ENCODE peak calls at places on chromosome 19, in eight cellular contexts. V is tibial nerve, H is A549, Y is breast epithelium, N is foreskin fibroblast, I is AG10803, K is fibroblast of lung, G is heart left ventricle. X is an unnamed sample.
A peak's percentile ranks its signal among the peaks of the same experiment; 100 is the strongest.

GRCh38 chr19:54484451-54484850 is 11.4 kb upstream of the CDC42EP5 start:
- DNase-seq in K (no peak), Y (no peak), I (no peak), G (no peak), V (no peak), H (no peak), N (no peak), X (no peak)

GRCh38 chr19:11268783-11269267 is 6.5 kb upstream of the DOCK6 start:
- DNase-seq in Y (peak; percentile 60), H (peak; percentile 25), N (peak; percentile 86), G (peak; percentile 88), K (peak; percentile 81), I (peak; percentile 43), V (peak; percentile 57), X (peak; percentile 80)

GRCh38 chr19:18437481-18438330 is at the start of gene ISYNA1:
- DNase-seq in N (no peak), V (no peak), I (no peak), K (peak; percentile 58), Y (peak; percentile 56), H (peak; percentile 69), G (peak; percentile 77), X (no peak)

GRCh38 chr19:40588110-40588854 is 11.6 kb downstream of the SHKBP1 start:
- DNase-seq in H (peak; percentile 85), G (no peak), I (no peak), K (peak; percentile 71), Y (no peak), N (no peak), V (no peak), X (peak; percentile 49)

GRCh38 chr19:38664503-38665211 is 17.2 kb downstream of the ACTN4 start:
- DNase-seq in N (no peak), G (peak; percentile 40), H (no peak), K (no peak), V (no peak), I (no peak), Y (no peak), X (no peak)

GRCh38 chr19:11694533-11695439 is 44.0 kb downstream of the ZNF823 start:
- DNase-seq in K (peak; percentile 87), N (peak; percentile 90), G (peak; percentile 96), I (peak; percentile 89), Y (peak; percentile 94), H (peak; percentile 7), V (peak; percentile 91), X (peak; percentile 85)

GRCh38 chr19:29873024-29873800 is 61.4 kb downstream of the CCNE1 start:
- DNase-seq in Y (no peak), H (peak; percentile 68), V (no peak), N (no peak), I (peak; percentile 20), G (peak; percentile 59), K (peak; percentile 7), X (no peak)

GRCh38 chr19:13160557-13160956 is 10.3 kb downstream of the IER2 start:
- DNase-seq in H (peak; percentile 63), N (peak; percentile 76), K (peak; percentile 53), I (peak; percentile 67), Y (no peak), G (no peak), V (no peak), X (peak; percentile 45)

GRCh38 chr19:19417618-19418270 is 12.3 kb downstream of the GATAD2A start:
- DNase-seq in V (no peak), K (no peak), H (no peak), I (no peak), G (no peak), Y (no peak), N (no peak), X (no peak)

GRCh38 chr19:6611441-6611852 is 20.5 kb upstream of the CD70 start:
- DNase-seq in H (no peak), G (no peak), V (no peak), N (no peak), K (no peak), Y (no peak), I (peak; percentile 57), X (peak; percentile 50)

GRCh38 chr19:52331757-52332156 is 4.3 kb upstream of the ZNF610 start:
- DNase-seq in H (no peak), I (no peak), Y (no peak), N (no peak), G (no peak), V (no peak), K (peak; percentile 15), X (no peak)

GRCh38 chr19:13633109-13633508 is 126.8 kb upstream of the CACNA1A start:
- DNase-seq in K (peak; percentile 48), G (no peak), V (no peak), N (peak; percentile 86), H (no peak), Y (no peak), I (no peak), X (no peak)

DNA sequence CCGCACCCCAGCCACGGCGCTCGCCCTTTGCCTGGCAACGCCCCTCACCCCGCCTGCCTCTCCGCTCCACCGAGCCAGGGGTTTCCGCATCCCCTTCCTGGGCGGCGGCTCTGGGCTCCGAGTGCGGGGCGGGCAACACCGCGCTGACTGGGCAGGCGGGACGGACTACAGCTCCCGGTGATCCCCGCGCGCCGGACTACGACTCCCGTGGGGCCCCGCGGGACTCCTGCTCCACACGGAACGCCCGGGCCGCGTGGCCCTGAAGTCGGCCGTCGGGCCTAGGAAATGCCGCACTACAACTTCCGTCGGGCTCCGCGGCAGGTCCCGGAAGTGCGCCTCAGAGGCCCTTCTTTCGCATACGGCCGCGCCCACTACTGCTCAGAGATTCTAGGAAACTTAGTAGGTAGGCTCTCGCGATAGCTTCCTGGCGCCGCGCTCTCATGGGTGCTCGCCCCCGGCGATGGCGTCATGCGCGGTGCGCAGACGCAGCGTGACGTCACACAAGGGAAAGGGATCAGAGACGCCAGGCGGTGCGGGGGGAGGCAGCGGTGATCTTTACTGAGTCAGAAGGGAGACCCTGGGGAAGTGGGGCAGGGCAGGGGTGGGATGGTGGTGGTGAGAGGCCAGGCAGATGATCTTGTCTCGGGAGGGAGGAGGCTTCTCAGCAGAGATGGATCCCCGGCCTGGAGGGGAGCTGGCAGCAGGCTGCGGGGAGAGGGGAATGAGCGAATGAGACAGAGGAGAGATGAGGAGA is at the start of gene JOSD2:
- DNase-seq in N (peak; percentile 100), H (peak; percentile 100), G (peak; percentile 98), Y (peak; percentile 99), K (peak; percentile 99), V (peak; percentile 98), I (peak; percentile 99), X (peak; percentile 96)
- TF ChIP-seq CTCF in N (no peak), H (no peak), G (no peak), Y (no peak), K (no peak), V (peak; percentile 22), I (no peak), X (no peak)

DNA sequence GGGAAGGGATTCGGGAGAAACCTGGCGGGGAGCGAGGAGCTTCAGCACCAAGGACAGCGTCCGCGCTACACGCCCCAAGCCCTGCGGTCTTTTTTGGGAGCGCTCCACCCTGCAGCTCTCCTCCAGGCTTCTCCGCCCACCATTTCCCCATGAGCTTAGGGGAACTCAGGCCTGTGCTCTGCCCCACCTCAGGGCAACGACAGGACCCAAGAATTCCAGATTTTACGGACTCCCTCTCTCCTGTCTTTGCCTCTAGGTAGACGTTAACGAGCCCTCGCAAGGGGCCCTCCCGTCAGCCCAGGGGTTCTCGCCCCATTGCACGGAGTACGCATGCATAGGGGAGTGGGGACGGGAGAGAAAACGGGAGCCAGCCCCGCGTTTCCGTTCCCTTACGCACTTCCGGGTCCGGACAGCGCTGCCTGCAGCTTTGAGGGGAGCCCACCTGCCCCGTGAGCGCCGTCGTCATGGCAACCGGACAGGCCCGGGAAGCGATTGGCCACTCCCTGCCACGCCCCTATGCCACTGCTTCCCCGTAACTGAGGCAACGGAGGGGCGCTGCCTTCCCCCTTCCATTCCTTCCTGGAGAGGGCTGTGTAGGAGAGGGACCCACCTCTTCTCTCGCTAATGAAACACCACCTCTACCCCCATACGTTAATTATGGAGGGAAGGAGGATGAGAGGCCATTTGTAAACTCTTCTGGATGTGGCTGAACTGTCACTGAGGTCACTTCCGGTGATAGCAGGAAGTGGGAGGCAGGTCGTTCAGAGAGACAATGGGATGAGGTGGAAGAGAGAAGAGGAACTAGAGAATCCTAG is 20.8 kb downstream of the NOVA2 start:
- DNase-seq in Y (no peak), H (peak; percentile 89), K (peak; percentile 19), G (peak; percentile 57), I (peak; percentile 43), V (no peak), N (peak; percentile 24), X (peak; percentile 25)
- H3K4me3 ChIP-seq in Y (peak overlapping the region; percentile 18), H (peak overlapping the region; percentile 57), K (no peak overlapping the region), G (peak overlapping the region; percentile 11), I (peak overlapping the region; percentile 29), V (no peak overlapping the region), N (no peak overlapping the region), X (no peak overlapping the region)

DNA sequence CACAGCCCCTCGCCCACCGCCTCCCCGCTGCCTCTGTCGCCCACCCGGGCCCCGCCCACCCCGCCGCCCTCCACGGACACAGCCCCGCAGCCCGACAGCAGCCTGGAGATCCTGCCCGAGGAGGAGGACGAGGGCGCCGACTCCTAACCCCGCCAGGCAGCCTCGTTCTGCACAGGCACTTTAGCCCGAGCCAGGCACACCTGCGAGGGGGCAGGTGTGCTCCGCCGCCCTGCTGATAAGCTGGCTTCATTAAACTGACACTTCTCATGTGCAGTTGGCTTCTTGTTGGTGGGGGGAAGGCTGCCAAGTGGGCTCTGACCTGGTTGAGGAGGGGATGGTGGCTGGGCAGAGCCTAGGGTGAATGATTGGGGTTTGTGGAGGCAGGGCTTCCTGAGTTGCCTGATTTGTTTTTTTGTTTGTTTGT is 8.2 kb downstream of the IL4I1 start:
- DNase-seq in Y (no peak), N (no peak), V (no peak), K (no peak), H (no peak), G (no peak), I (no peak), X (no peak)
- TF ChIP-seq CTCF in Y (no peak), N (no peak), V (no peak), K (no peak), H (no peak), G (no peak), I (no peak), X (no peak)

GRCh38 chr19:35116085-35116801 is 620 bp downstream of the FXYD3 start:
- DNase-seq in N (no peak), Y (peak; percentile 69), I (no peak), K (no peak), V (no peak), H (no peak), G (no peak), X (peak; percentile 65)

GRCh38 chr19:35117017-35117570 is 1.5 kb downstream of the FXYD3 start:
- DNase-seq in I (no peak), V (no peak), H (no peak), N (no peak), G (no peak), K (no peak), Y (no peak), X (no peak)

GRCh38 chr19:35118268-35119026 is 2.8 kb downstream of the FXYD3 start:
- DNase-seq in Y (no peak), H (no peak), G (no peak), I (no peak), V (no peak), N (no peak), K (no peak), X (no peak)

GRCh38 chr19:35119091-35119490 is 3.5 kb downstream of the FXYD3 start:
- DNase-seq in I (no peak), N (no peak), H (no peak), Y (no peak), K (no peak), V (no peak), G (no peak), X (no peak)

DNA sequence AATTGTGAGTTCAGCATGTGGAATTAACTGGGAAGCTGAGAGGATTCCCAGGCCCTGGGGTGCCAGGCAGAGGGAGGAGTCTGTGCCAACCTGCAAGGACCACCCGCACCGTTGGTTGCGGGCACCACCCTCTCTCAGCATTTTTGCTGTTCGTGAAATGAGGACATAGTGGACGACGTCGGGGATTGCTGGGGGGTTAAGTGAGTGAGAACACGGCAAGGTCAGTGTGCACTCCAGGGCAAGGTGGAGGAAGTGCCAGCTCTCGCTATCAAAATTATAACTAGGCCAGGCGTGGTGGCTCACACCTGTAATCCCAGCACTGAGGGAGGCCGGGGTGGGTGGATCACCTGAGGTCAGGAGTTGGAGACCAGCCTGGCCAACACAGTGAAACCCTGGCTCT is 2.2 kb downstream of the FXYD3 start:
- DNase-seq in H (no peak), I (no peak), N (no peak), K (no peak), V (no peak), G (no peak), Y (no peak), X (no peak)
- H3K4me3 ChIP-seq in H (no peak overlapping the region), I (no peak overlapping the region), N (no peak overlapping the region), K (no peak overlapping the region), V (no peak overlapping the region), G (no peak overlapping the region), Y (peak overlapping the region; percentile 60), X (peak overlapping the region; percentile 52)

X was measured in bronchial epithelial cell.